ENCODE peak calls at places on chromosome 6, in six cellular contexts. J is CD8-positive, alpha-beta T cell; X is uterus; O is IMR-90; E is adrenal gland; W is heart right ventricle. B is an unnamed sample.

GRCh38 chr6:124535299-124535698 is 426.9 kb upstream of the RNF217 start:
- DNase-seq in J (no peak), X (no peak), O (no peak), E (no peak), W (no peak), B (no peak)

GRCh38 chr6:131362070-131362469 is 211.0 kb upstream of the ARG1 start:
- DNase-seq in J (no peak), X (no peak), O (no peak), E (no peak), W (no peak), B (no peak)

GRCh38 chr6:1312193-1312443 is 220 bp downstream of the FOXQ1 start:
- DNase-seq in J (no peak), X (no peak), O (no peak), E (no peak), W (no peak), B (no peak)

GRCh38 chr6:37731888-37732287 is 34.2 kb upstream of the MDGA1 start:
- DNase-seq in J (peak; percentile 45), X (no peak), O (no peak), E (no peak), W (no peak), B (no peak)

GRCh38 chr6:99026135-99026534 is 78.4 kb upstream of the FBXL4 start:
- DNase-seq in J (no peak), X (no peak), O (no peak), E (no peak), W (no peak), B (no peak)

GRCh38 chr6:135673671-135674309 is 176.2 kb upstream of the AHI1 start:
- DNase-seq in J (no peak), X (no peak), O (peak; percentile 79), E (no peak), W (no peak), B (no peak)

GRCh38 chr6:43800746-43801488 is 30.9 kb downstream of the VEGFA start:
- DNase-seq in J (no peak), X (no peak), O (no peak), E (no peak), W (no peak), B (no peak)

GRCh38 chr6:42929088-42929927 is at the start of gene CNPY3:
- DNase-seq in J (peak; percentile 94), X (peak; percentile 93), O (peak; percentile 98), E (peak; percentile 93), W (peak; percentile 91), B (peak; percentile 90)

GRCh38 chr6:148446681-148447080 is 104.0 kb downstream of the SASH1 start:
- DNase-seq in J (no peak), X (no peak), O (no peak), E (no peak), W (no peak), B (no peak)

GRCh38 chr6:26175428-26176181 is 88.4 kb downstream of the HFE start:
- DNase-seq in J (peak; percentile 52), X (no peak), O (peak; percentile 75), E (no peak), W (no peak), B (no peak)

GRCh38 chr6:49463612-49463967 is 420 bp downstream of the CENPQ start:
- DNase-seq in J (no peak), X (no peak), O (no peak), E (no peak), W (no peak), B (no peak)

GRCh38 chr6:162069995-162070394 is 657.6 kb downstream of the PRKN start:
- DNase-seq in J (no peak), X (no peak), O (no peak), E (no peak), W (no peak), B (no peak)

GRCh38 chr6:122709922-122710512 is 69.5 kb upstream of the FABP7 start:
- DNase-seq in J (no peak), X (no peak), O (no peak), E (peak; percentile 12), W (no peak), B (no peak)

GRCh38 chr6:40996591-40997247 is 42.3 kb downstream of the UNC5CL start:
- DNase-seq in J (no peak), X (no peak), O (peak; percentile 17), E (peak; percentile 22), W (no peak), B (no peak)

GRCh38 chr6:63579937-63580703 is 7.8 kb downstream of the LOC128125822 start:
- DNase-seq in J (no peak), X (no peak), O (no peak), E (no peak), W (no peak), B (no peak)

GRCh38 chr6:105488521-105489212 is 85.8 kb upstream of the PREP start:
- DNase-seq in J (no peak), X (no peak), O (peak; percentile 36), E (peak; percentile 21), W (no peak), B (no peak)

GRCh38 chr6:31734703-31735500 is 1.4 kb downstream of the CLIC1 start:
- DNase-seq in J (peak; percentile 65), X (peak; percentile 72), O (peak; percentile 59), E (peak; percentile 74), W (peak; percentile 34), B (no peak)

GRCh38 chr6:38501931-38502330 is 137.8 kb downstream of the BTBD9 start:
- DNase-seq in J (no peak), X (no peak), O (no peak), E (no peak), W (no peak), B (no peak)

GRCh38 chr6:126112171-126112632 is 125.9 kb downstream of the TRMT11 start:
- DNase-seq in J (no peak), X (no peak), O (peak; percentile 63), E (no peak), W (no peak), B (no peak)

GRCh38 chr6:3311798-3312197 is 53.1 kb downstream of the PSMG4 start:
- DNase-seq in J (no peak), X (peak; percentile 3), O (no peak), E (no peak), W (no peak), B (no peak)

GRCh38 chr6:98787401-98787800 is 47.0 kb upstream of the POU3F2 start:
- DNase-seq in J (no peak), X (no peak), O (no peak), E (no peak), W (no peak), B (no peak)

GRCh38 chr6:144345451-144345850 is 60.3 kb downstream of the UTRN start:
- DNase-seq in J (no peak), X (no peak), O (no peak), E (no peak), W (no peak), B (no peak)

GRCh38 chr6:17473554-17473953 is 80.2 kb downstream of the CAP2 start:
- DNase-seq in J (no peak), X (peak; percentile 36), O (no peak), E (no peak), W (no peak), B (peak; percentile 66)

GRCh38 chr6:56532766-56533551 is 109.7 kb downstream of the DST start:
- DNase-seq in J (no peak), X (no peak), O (no peak), E (no peak), W (no peak), B (no peak)

GRCh38 chr6:160060920-160061447 is 60.6 kb upstream of the SLC22A1 start:
- DNase-seq in J (no peak), X (no peak), O (no peak), E (no peak), W (no peak), B (no peak)

GRCh38 chr6:82381278-82381677 is 17.7 kb downstream of the TPBG start:
- DNase-seq in J (no peak), X (no peak), O (no peak), E (no peak), W (no peak), B (no peak)
- H3K4me3 ChIP-seq in J (no peak overlapping the region), X (no peak overlapping the region), O (no peak overlapping the region), E (no peak overlapping the region), W (no peak overlapping the region), B (no peak overlapping the region)

DNA sequence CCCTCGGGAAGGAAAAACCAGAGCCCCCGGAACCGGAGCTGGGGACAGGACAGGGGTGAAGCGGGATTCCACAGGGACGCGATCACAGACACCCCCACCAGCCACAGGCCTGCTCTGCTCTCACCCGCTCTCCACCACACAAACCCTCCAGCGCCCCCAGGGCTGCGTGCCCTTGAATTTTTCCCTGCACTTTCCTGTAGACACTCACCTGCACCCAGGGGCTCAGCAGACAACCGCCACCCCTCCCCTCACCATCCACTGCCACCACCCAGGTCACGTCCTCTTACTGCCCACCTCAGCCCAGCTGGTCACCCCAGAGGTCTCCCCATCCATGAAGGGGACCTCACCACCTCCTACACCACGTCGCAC is 631 bp downstream of the ULBP2 start:
- DNase-seq in J (no peak), X (no peak), O (no peak), E (no peak), W (no peak), B (no peak)
- H3K4me3 ChIP-seq in J (peak overlapping the region; percentile 81), X (peak overlapping the region; percentile 16), O (peak overlapping the region; percentile 60), E (no peak overlapping the region), W (peak overlapping the region; percentile 70), B (peak overlapping the region; percentile 68)

GRCh38 chr6:108798672-108799355 is 49.4 kb upstream of the ARMC2 start:
- DNase-seq in J (peak; percentile 62), X (peak; percentile 32), O (no peak), E (peak; percentile 29), W (peak; percentile 49), B (no peak)
- H3K4me3 ChIP-seq in J (peak overlapping the region; percentile 5), X (no peak overlapping the region), O (no peak overlapping the region), E (no peak overlapping the region), W (no peak overlapping the region), B (no peak overlapping the region)

GRCh38 chr6:137862419-137863125 is 4.5 kb upstream of the TNFAIP3 start:
- DNase-seq in J (no peak), X (no peak), O (no peak), E (no peak), W (no peak), B (no peak)

GRCh38 chr6:137861550-137862337 is 5.3 kb upstream of the TNFAIP3 start:
- DNase-seq in J (no peak), X (no peak), O (no peak), E (no peak), W (no peak), B (no peak)

GRCh38 chr6:137864812-137865508 is 2.1 kb upstream of the TNFAIP3 start:
- DNase-seq in J (no peak), X (no peak), O (no peak), E (no peak), W (no peak), B (no peak)

GRCh38 chr6:137860394-137861005 is 6.6 kb upstream of the TNFAIP3 start:
- DNase-seq in J (no peak), X (no peak), O (no peak), E (no peak), W (no peak), B (no peak)

DNA sequence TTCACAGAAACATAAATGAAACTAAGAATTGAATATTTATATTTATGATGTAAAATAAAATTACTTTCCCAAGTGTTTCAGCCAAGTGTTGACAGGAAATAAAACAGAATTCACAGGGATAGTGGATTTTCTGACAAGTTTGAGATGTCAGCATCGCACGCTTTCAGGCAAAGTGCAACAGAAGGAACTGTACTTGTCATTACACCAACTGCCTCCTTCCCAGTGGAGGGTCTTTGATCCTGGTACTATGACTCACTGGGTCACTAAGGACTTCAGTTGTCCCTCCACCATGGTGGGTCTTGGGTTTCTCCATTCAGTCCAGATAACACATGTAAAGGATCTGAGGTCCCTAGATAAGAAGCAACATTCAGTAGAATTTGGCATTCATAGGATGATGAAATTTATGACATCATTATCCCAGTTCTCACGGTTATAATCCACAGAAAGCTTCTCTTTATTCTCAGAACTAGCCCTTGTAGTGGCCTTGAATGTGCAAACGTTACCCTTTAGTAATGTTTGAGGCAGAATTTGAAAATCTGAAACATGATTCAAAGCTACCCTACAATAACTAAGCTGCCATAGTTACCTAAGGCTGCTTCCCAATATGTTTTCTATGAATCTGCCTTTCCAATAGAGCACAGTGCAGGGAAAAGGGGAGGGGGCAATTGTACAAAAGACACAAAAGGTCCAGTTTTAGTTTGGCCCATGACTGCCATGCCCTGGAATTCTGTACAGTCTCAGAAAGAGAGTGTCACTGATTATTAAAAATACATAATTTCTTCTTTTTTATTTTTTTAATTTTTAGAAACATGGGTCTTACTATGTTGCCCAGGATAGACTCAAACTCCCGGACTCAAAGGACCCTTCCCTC is 3.7 kb upstream of the TNFAIP3 start:
- DNase-seq in J (no peak), X (no peak), O (peak; percentile 42), E (no peak), W (no peak), B (no peak)
- H3K4me3 ChIP-seq in J (no peak overlapping the region), X (no peak overlapping the region), O (no peak overlapping the region), E (no peak overlapping the region), W (no peak overlapping the region), B (no peak overlapping the region)